ENCODE peak calls at places on chromosomes 11 and 22, in ten cellular contexts. Y is IMR-90, H is nephron progenitor cell, M is fibroblast of mammary gland, B is Peyer's patch, O is bronchial epithelial cell, X is GM20000, I is Calu3, L is HFFc6, Q is esophagus squamous epithelium. A is an unnamed sample.

GRCh38 chr11:2585566-2586090 is 114.2 kb downstream of the KCNQ1OT1 start:
- DNase-seq in Y (no peak), H (no peak), M (no peak), B (no peak), O (no peak), X (peak; percentile 11), I (no peak), L (no peak), Q (no peak), A (no peak)

GRCh38 chr11:64296830-64297721 is 3.1 kb upstream of the CATSPERZ start:
- DNase-seq in Y (no peak), H (no peak), M (no peak), B (peak; percentile 34), O (no peak), X (no peak), I (no peak), L (no peak), Q (no peak), A (no peak)

GRCh38 chr11:124329787-124330478 is 9.9 kb upstream of the OR8D2 start:
- DNase-seq in Y (peak; percentile 2), H (no peak), M (peak; percentile 9), B (no peak), O (no peak), X (peak; percentile 25), I (no peak), L (no peak), Q (no peak), A (no peak)

GRCh38 chr11:1567052-1567720 is 4.9 kb downstream of the DUSP8 start:
- DNase-seq in Y (no peak), H (no peak), M (no peak), B (peak; percentile 67), O (no peak), X (no peak), I (no peak), L (no peak), Q (no peak), A (no peak)

GRCh38 chr22:50396751-50397370 is 53.7 kb downstream of the PPP6R2 start:
- DNase-seq in Y (peak; percentile 20), H (no peak), M (no peak), B (no peak), O (no peak), X (no peak), I (no peak), L (no peak), Q (no peak), A (no peak)

GRCh38 chr11:65503923-65504670 is 5.3 kb downstream of the MALAT1 start:
- DNase-seq in Y (peak; percentile 59), H (no peak), M (peak; percentile 55), B (no peak), O (peak; percentile 31), X (no peak), I (no peak), L (peak; percentile 72), Q (no peak), A (no peak)

GRCh38 chr22:30371981-30372380 is 15.2 kb downstream of the CCDC157 start:
- DNase-seq in Y (no peak), H (no peak), M (no peak), B (peak; percentile 46), O (no peak), X (no peak), I (no peak), L (no peak), Q (no peak), A (no peak)

GRCh38 chr22:42862045-42862734 is 5.1 kb upstream of the ARFGAP3 start:
- DNase-seq in Y (peak; percentile 86), H (no peak), M (peak; percentile 55), B (no peak), O (peak; percentile 79), X (no peak), I (no peak), L (peak; percentile 37), Q (no peak), A (no peak)

GRCh38 chr22:45946805-45947600 is 30.0 kb downstream of the WNT7B start:
- DNase-seq in Y (no peak), H (no peak), M (no peak), B (no peak), O (no peak), X (no peak), I (no peak), L (no peak), Q (no peak), A (no peak)

GRCh38 chr11:129374993-129375721 is 491 bp upstream of the BARX2 start:
- DNase-seq in Y (no peak), H (peak; percentile 54), M (no peak), B (peak; percentile 86), O (peak; percentile 45), X (peak; percentile 27), I (peak; percentile 84), L (no peak), Q (no peak), A (no peak)

GRCh38 chr22:35892192-35892591 is 136.4 kb downstream of the RBFOX2 start:
- DNase-seq in Y (peak; percentile 75), H (no peak), M (peak; percentile 82), B (no peak), O (peak; percentile 64), X (no peak), I (no peak), L (peak; percentile 49), Q (no peak), A (no peak)

GRCh38 chr11:11146830-11147229 is 206.2 kb downstream of the CSNK2A3 start:
- DNase-seq in Y (no peak), H (no peak), M (no peak), B (no peak), O (no peak), X (no peak), I (no peak), L (no peak), Q (no peak), A (no peak)

GRCh38 chr11:2300936-2301630 is 635 bp downstream of the C11orf21 start:
- DNase-seq in Y (no peak), H (no peak), M (no peak), B (peak; percentile 40), O (no peak), X (no peak), I (no peak), L (no peak), Q (no peak), A (peak; percentile 17)

GRCh38 chr11:12683857-12684256 is 9.6 kb downstream of the TEAD1 start:
- DNase-seq in Y (no peak), H (no peak), M (peak; percentile 55), B (no peak), O (no peak), X (no peak), I (no peak), L (peak; percentile 84), Q (no peak), A (no peak)

GRCh38 chr11:119584193-119585037 is 144.6 kb downstream of the NECTIN1 start:
- DNase-seq in Y (peak; percentile 63), H (peak; percentile 70), M (peak; percentile 39), B (no peak), O (peak; percentile 51), X (no peak), I (peak; percentile 38), L (no peak), Q (no peak), A (no peak)

GRCh38 chr22:31537019-31537535 is 40.7 kb downstream of the SFI1 start:
- DNase-seq in Y (no peak), H (no peak), M (no peak), B (no peak), O (no peak), X (peak; percentile 58), I (no peak), L (no peak), Q (no peak), A (no peak)

GRCh38 chr22:33747576-33748180 is 172.6 kb downstream of the LARGE1 start:
- DNase-seq in Y (no peak), H (no peak), M (no peak), B (peak; percentile 65), O (no peak), X (no peak), I (peak; percentile 11), L (no peak), Q (no peak), A (no peak)

GRCh38 chr22:50701076-50701419 is 28.4 kb downstream of the SHANK3 start:
- DNase-seq in Y (no peak), H (no peak), M (no peak), B (no peak), O (no peak), X (no peak), I (no peak), L (no peak), Q (no peak), A (no peak)

GRCh38 chr22:27252282-27253049 is 549.1 kb downstream of the MN1 start:
- DNase-seq in Y (peak; percentile 78), H (no peak), M (peak; percentile 91), B (no peak), O (peak; percentile 89), X (no peak), I (peak; percentile 55), L (peak; percentile 64), Q (no peak), A (no peak)

GRCh38 chr11:93905384-93905783 is 55.0 kb upstream of the VSTM5 start:
- DNase-seq in Y (peak; percentile 68), H (no peak), M (peak; percentile 86), B (no peak), O (peak; percentile 31), X (no peak), I (no peak), L (peak; percentile 80), Q (no peak), A (no peak)

GRCh38 chr11:75490221-75491181 is 35.2 kb downstream of the GDPD5 start:
- DNase-seq in Y (peak; percentile 32), H (no peak), M (no peak), B (no peak), O (peak; percentile 35), X (no peak), I (peak; percentile 67), L (no peak), Q (no peak), A (no peak)

GRCh38 chr11:16825968-16826367 is 87.5 kb downstream of the C11orf58 start:
- DNase-seq in Y (no peak), H (no peak), M (no peak), B (no peak), O (no peak), X (no peak), I (no peak), L (no peak), Q (no peak), A (no peak)
- TF ChIP-seq CTCF in Y (no peak), H (no peak), M (no peak), B (no peak), O (no peak), X (no peak), I (no peak), L (no peak), Q (no peak), A (no peak)

GRCh38 chr11:17932472-17932871 is 80.4 kb downstream of the SERGEF start:
- DNase-seq in Y (no peak), H (no peak), M (no peak), B (no peak), O (no peak), X (no peak), I (no peak), L (no peak), Q (no peak), A (no peak)
- TF ChIP-seq CTCF in Y (no peak), H (no peak), M (peak; percentile 22), B (no peak), O (no peak), X (no peak), I (no peak), L (no peak), Q (peak; percentile 8), A (no peak)

GRCh38 chr11:16817321-16817720 is 78.9 kb downstream of the C11orf58 start:
- DNase-seq in Y (no peak), H (no peak), M (no peak), B (no peak), O (no peak), X (no peak), I (no peak), L (no peak), Q (no peak), A (no peak)
- TF ChIP-seq CTCF in Y (no peak), H (no peak), M (no peak), B (no peak), O (no peak), X (no peak), I (no peak), L (no peak), Q (no peak), A (no peak)

GRCh38 chr22:23804781-23805291 is 18.1 kb downstream of the SMARCB1 start:
- DNase-seq in Y (no peak), H (no peak), M (no peak), B (peak; percentile 33), O (no peak), X (no peak), I (no peak), L (no peak), Q (no peak), A (no peak)
- TF ChIP-seq CTCF in Y (no peak), H (no peak), M (no peak), B (no peak), O (no peak), X (no peak), I (no peak), L (no peak), Q (no peak), A (no peak)